ENCODE peak calls at places on chromosomes 1 and 21, in five cellular contexts. One of them, this sample, is unnamed.

GRCh38 chr1:89873250-89873649 is 52.4 kb downstream of the LRRC8D start:
- DNase-seq in central memory CD8-positive, alpha-beta T cell: no peak
- DNase-seq in upper lobe of right lung: no peak
- DNase-seq in kidney epithelial cell: no peak
- DNase-seq in neural progenitor cell: no peak
- DNase-seq in this sample: no peak

GRCh38 chr1:168266644-168267186 is 14.0 kb upstream of the TBX19 start:
- DNase-seq in central memory CD8-positive, alpha-beta T cell: no peak
- DNase-seq in upper lobe of right lung: no peak
- DNase-seq in kidney epithelial cell: no peak
- DNase-seq in neural progenitor cell: no peak
- DNase-seq in this sample: no peak

GRCh38 chr1:149936076-149936991 is at the start of gene MTMR11:
- DNase-seq in central memory CD8-positive, alpha-beta T cell: no peak
- DNase-seq in upper lobe of right lung: no peak
- DNase-seq in kidney epithelial cell: no peak
- DNase-seq in neural progenitor cell: peak
- DNase-seq in this sample: no peak

GRCh38 chr1:111976842-111977241 is 12.6 kb downstream of the KCND3 start:
- DNase-seq in central memory CD8-positive, alpha-beta T cell: no peak
- DNase-seq in upper lobe of right lung: no peak
- DNase-seq in kidney epithelial cell: no peak
- DNase-seq in neural progenitor cell: no peak
- DNase-seq in this sample: peak

GRCh38 chr1:62307516-62308492 is 11.4 kb downstream of the KANK4 start:
- DNase-seq in central memory CD8-positive, alpha-beta T cell: no peak
- DNase-seq in upper lobe of right lung: no peak
- DNase-seq in kidney epithelial cell: no peak
- DNase-seq in neural progenitor cell: no peak
- DNase-seq in this sample: no peak

GRCh38 chr1:17802945-17803344 is 47.8 kb downstream of the ACTL8 start:
- DNase-seq in central memory CD8-positive, alpha-beta T cell: no peak
- DNase-seq in upper lobe of right lung: no peak
- DNase-seq in kidney epithelial cell: no peak
- DNase-seq in neural progenitor cell: no peak
- DNase-seq in this sample: no peak

GRCh38 chr21:28421716-28422480 is 570.8 kb downstream of the LTN1 start:
- DNase-seq in central memory CD8-positive, alpha-beta T cell: no peak
- DNase-seq in upper lobe of right lung: no peak
- DNase-seq in kidney epithelial cell: no peak
- DNase-seq in neural progenitor cell: no peak
- DNase-seq in this sample: no peak

GRCh38 chr1:43703836-43704235 is 3.5 kb upstream of the ST3GAL3 start:
- DNase-seq in central memory CD8-positive, alpha-beta T cell: no peak
- DNase-seq in upper lobe of right lung: no peak
- DNase-seq in kidney epithelial cell: no peak
- DNase-seq in neural progenitor cell: no peak
- DNase-seq in this sample: no peak

GRCh38 chr1:244576259-244576892 is 76.5 kb upstream of the DESI2 start:
- DNase-seq in central memory CD8-positive, alpha-beta T cell: no peak
- DNase-seq in upper lobe of right lung: no peak
- DNase-seq in kidney epithelial cell: no peak
- DNase-seq in neural progenitor cell: no peak
- DNase-seq in this sample: no peak

GRCh38 chr1:1920057-1920607 is 1.1 kb upstream of the TMEM52 start:
- DNase-seq in central memory CD8-positive, alpha-beta T cell: no peak
- DNase-seq in upper lobe of right lung: no peak
- DNase-seq in kidney epithelial cell: no peak
- DNase-seq in neural progenitor cell: no peak
- DNase-seq in this sample: no peak

GRCh38 chr1:185016880-185017279 is 28.5 kb upstream of the RNF2 start:
- DNase-seq in central memory CD8-positive, alpha-beta T cell: no peak
- DNase-seq in upper lobe of right lung: no peak
- DNase-seq in kidney epithelial cell: no peak
- DNase-seq in neural progenitor cell: no peak
- DNase-seq in this sample: no peak

GRCh38 chr1:89259283-89259971 is 13.2 kb downstream of the GBP5 start:
- DNase-seq in central memory CD8-positive, alpha-beta T cell: no peak
- DNase-seq in upper lobe of right lung: peak
- DNase-seq in kidney epithelial cell: no peak
- DNase-seq in neural progenitor cell: no peak
- DNase-seq in this sample: no peak

GRCh38 chr1:30808067-30808662 is 50.6 kb upstream of the LAPTM5 start:
- DNase-seq in central memory CD8-positive, alpha-beta T cell: no peak
- DNase-seq in upper lobe of right lung: no peak
- DNase-seq in kidney epithelial cell: no peak
- DNase-seq in neural progenitor cell: no peak
- DNase-seq in this sample: no peak

GRCh38 chr1:179709841-179710329 is 33.2 kb upstream of the FAM163A start:
- DNase-seq in central memory CD8-positive, alpha-beta T cell: no peak
- DNase-seq in upper lobe of right lung: no peak
- DNase-seq in kidney epithelial cell: no peak
- DNase-seq in neural progenitor cell: no peak
- DNase-seq in this sample: no peak

GRCh38 chr1:23222331-23222730 is 5.0 kb upstream of the HTR1D start:
- DNase-seq in central memory CD8-positive, alpha-beta T cell: no peak
- DNase-seq in upper lobe of right lung: no peak
- DNase-seq in kidney epithelial cell: no peak
- DNase-seq in neural progenitor cell: no peak
- DNase-seq in this sample: no peak